ENCODE peak calls at places on chromosomes 1 and 21, in six cellular contexts. E is A549, X is HepG2, N is upper lobe of left lung, B is GM12878, Y is K562. G is an unnamed sample.

GRCh38 chr1:238346340-238346739 is 455.6 kb upstream of the ZP4 start:
- ATAC-seq in E (no peak), X (no peak), N (no peak), B (no peak), Y (no peak), G (no peak)

GRCh38 chr1:185567006-185567405 is 167.2 kb upstream of the HMCN1 start:
- ATAC-seq in E (no peak), X (no peak), N (peak), B (peak), Y (no peak), G (no peak)

GRCh38 chr1:206693592-206693991 is 8.9 kb downstream of the MAPKAPK2 start:
- ATAC-seq in E (no peak), X (no peak), N (no peak), B (no peak), Y (no peak), G (peak)

GRCh38 chr1:153639280-153639679 is 5.4 kb downstream of the CHTOP start:
- ATAC-seq in E (no peak), X (no peak), N (no peak), B (no peak), Y (no peak), G (no peak)

GRCh38 chr1:110243581-110243980 is 33.5 kb downstream of the KCNC4 start:
- ATAC-seq in E (no peak), X (no peak), N (no peak), B (peak), Y (no peak), G (peak)

GRCh38 chr1:243411472-243411871 is 155.6 kb downstream of the SDCCAG8 start:
- ATAC-seq in E (no peak), X (no peak), N (no peak), B (no peak), Y (no peak), G (no peak)

GRCh38 chr1:203215573-203215972 is 13.9 kb downstream of the CHIT1 start:
- ATAC-seq in E (peak), X (no peak), N (no peak), B (no peak), Y (no peak), G (no peak)

GRCh38 chr1:206606867-206607266 is 5.4 kb downstream of the EIF2D start:
- ATAC-seq in E (peak), X (peak), N (no peak), B (peak), Y (peak), G (no peak)

GRCh38 chr1:221816899-221817298 is 75.0 kb upstream of the DUSP10 start:
- ATAC-seq in E (peak), X (no peak), N (no peak), B (no peak), Y (no peak), G (no peak)

GRCh38 chr1:117106478-117106877 is 15.1 kb downstream of the TRIM45 start:
- ATAC-seq in E (no peak), X (no peak), N (no peak), B (no peak), Y (peak), G (no peak)

GRCh38 chr1:27257155-27257554 is 22.7 kb downstream of the WDTC1 start:
- ATAC-seq in E (no peak), X (no peak), N (no peak), B (no peak), Y (no peak), G (no peak)

GRCh38 chr1:24277420-24278169 is 41.6 kb upstream of the GRHL3 start:
- ATAC-seq in E (no peak), X (no peak), N (no peak), B (peak), Y (no peak), G (no peak)

GRCh38 chr1:27130798-27131197 is 24.1 kb downstream of the SLC9A1 start:
- ATAC-seq in E (no peak), X (no peak), N (peak), B (no peak), Y (no peak), G (no peak)

GRCh38 chr1:16175610-16176553 is 20.0 kb upstream of the EPHA2 start:
- ATAC-seq in E (peak), X (peak), N (peak), B (no peak), Y (peak), G (peak)

GRCh38 chr21:34922487-34922886 is 126.6 kb downstream of the RUNX1 start:
- ATAC-seq in E (no peak), X (no peak), N (no peak), B (no peak), Y (no peak), G (no peak)

GRCh38 chr1:15994081-15994480 is 10.0 kb upstream of the SRARP start:
- ATAC-seq in E (no peak), X (no peak), N (no peak), B (no peak), Y (no peak), G (no peak)

GRCh38 chr1:201672685-201673084 is 133.8 kb downstream of the NAV1 start:
- ATAC-seq in E (no peak), X (no peak), N (no peak), B (no peak), Y (no peak), G (no peak)
- H3K27ac ChIP-seq in E (no peak), X (no peak), N (no peak), B (no peak), Y (no peak), G (no peak)

GRCh38 chr1:118788372-118788955 is 199.7 kb downstream of the TBX15 start:
- ATAC-seq in E (no peak), X (no peak), N (no peak), B (no peak), Y (no peak), G (no peak)

GRCh38 chr1:118783095-118783758 is 204.9 kb downstream of the TBX15 start:
- ATAC-seq in E (no peak), X (no peak), N (no peak), B (no peak), Y (no peak), G (no peak)

GRCh38 chr1:118791094-118791691 is 196.9 kb downstream of the TBX15 start:
- ATAC-seq in E (no peak), X (no peak), N (no peak), B (no peak), Y (no peak), G (no peak)

GRCh38 chr1:118785246-118785645 is 202.9 kb downstream of the TBX15 start:
- ATAC-seq in E (no peak), X (no peak), N (no peak), B (no peak), Y (no peak), G (no peak)

DNA sequence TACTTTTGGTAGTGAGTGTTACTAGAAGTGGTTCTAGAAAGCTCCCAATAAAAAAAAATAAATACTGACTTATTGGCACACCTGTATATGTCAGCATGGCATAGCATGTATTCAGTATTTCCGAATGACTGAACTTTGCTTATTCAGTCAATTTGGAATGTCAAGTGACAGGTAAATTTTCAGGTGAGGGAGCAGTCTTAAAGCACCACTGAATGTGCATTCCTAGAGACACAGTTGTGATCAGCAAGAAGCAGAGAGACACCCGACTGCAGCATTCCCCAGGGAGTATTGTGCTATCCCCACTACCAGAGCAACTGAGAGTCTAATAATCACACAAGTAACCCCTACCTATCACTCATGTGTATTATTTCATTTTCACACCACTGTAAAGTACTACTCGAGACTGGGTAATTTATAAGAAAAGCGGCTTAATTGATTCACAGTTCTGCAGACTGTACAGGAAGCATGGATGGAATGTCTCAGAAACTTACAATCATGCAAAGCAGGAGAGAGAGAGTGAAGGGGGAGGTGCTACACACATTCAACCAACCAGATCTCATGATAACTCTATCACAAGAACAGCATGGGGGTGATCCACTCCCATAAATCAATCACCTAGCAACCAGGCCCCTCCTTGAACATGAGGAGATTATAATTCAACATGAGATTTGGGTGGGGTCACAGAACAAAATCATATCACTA is 201.5 kb downstream of the TBX15 start:
- ATAC-seq in E (no peak), X (no peak), N (no peak), B (no peak), Y (no peak), G (no peak)
- TF ChIP-seq EP300 in E (no peak), X (no peak), N (no peak), B (no peak), Y (no peak), G (no peak)

DNA sequence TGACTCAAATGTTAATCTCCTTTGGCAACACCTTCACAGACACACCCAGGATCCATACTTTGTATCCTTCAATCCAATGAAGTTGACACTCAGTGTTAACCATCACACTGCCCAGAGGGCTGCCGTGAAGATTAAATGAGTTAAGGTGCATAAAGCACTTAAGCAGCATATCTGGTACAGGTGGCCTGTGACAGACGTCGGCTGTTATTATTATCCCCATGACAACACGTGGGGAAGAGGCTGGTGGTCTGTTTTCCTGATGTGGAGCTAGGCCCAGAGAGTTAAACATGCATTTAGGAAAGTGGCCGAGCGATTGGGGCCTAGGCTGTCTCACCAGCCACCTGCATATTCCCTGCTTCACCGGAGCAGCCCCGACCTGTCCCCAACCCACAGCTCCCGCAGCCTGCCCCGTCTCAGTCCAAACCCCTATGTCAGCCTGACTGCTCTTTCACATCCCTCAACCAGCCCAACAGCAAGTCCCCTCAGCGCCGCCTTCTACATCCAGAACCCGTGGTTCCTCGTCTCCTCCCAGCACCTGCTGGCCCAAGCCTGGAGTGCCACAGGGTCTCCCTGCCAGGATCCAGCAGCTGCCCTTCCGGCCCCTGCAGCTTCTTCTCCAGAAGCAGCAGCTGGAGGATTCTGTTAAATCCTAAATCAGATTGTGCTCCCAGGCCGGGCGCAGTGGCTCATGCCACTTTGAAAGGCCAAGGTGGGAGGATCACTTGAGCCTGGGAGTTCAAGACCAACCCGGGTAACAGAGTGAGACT is 77.9 kb downstream of the FBXO2 start:
- ATAC-seq in E (no peak), X (no peak), N (no peak), B (no peak), Y (no peak), G (no peak)
- H3K27ac ChIP-seq in E (no peak), X (no peak), N (no peak), B (no peak), Y (no peak), G (no peak)

DNA sequence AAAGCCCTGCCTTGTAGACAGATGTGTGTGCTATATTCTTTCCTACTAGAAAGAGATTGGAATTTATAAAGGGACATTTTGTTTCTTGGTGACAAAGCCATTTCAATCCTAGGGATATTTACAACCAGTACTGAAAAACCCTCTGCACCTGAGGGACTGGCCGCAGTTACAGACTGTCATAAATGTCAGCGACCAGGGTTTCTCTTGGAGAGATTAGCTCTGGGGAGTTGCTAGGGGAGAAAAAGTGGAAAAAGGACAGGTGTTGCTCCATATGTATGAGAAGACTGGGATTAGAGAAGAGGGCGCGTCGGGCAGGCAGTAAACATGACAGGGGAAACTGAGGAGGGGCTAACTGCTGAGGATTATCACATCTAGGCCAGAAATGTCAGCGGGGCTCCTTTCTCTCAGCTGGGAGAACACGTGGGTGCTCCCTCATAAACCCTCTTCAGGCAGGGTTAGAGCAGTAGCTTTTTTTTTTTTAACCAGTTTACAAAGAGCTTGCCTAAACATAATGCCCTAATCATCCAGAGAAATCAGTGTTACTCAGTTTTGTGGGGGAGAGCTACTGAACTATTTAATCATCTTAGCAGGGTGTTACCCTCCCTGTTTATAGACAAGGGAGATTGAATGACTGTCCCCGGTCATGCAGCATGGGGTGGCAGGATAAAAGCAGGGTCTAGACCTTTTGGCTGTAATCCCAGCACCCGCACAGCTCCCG is 35.1 kb downstream of the ELAPOR1 start:
- ATAC-seq in E (no peak), X (peak), N (no peak), B (no peak), Y (peak), G (no peak)
- TF ChIP-seq EP300 in E (no peak), X (no peak), N (no peak), B (no peak), Y (peak), G (no peak)

GRCh38 chr1:48228156-48228555 is 5.6 kb downstream of the SLC5A9 start:
- ATAC-seq in E (no peak), X (peak), N (no peak), B (peak), Y (peak), G (no peak)
- H3K27ac ChIP-seq in E (no peak), X (no peak), N (no peak), B (no peak), Y (no peak), G (no peak)

GRCh38 chr1:227934476-227935313 is 13.0 kb downstream of the WNT9A start:
- ATAC-seq in E (peak), X (peak), N (peak), B (no peak), Y (peak), G (peak)
- TF ChIP-seq EP300 in E (no peak), X (no peak), N (no peak), B (no peak), Y (no peak), G (no peak)